ENCODE peak calls at places on chromosomes 5 and 9, in five cellular contexts. R is A549, C is upper lobe of right lung, L is nephron progenitor cell, M is mesothelial cell of epicardium. U is an unnamed sample.

GRCh38 chr5:173456751-173457171 is 128.5 kb upstream of the STC2 start:
- DNase-seq in R (no peak), C (no peak), L (no peak), M (no peak), U (no peak)

GRCh38 chr9:100322954-100323536 is 29.7 kb downstream of the TEX10 start:
- DNase-seq in R (peak), C (no peak), L (peak), M (no peak), U (peak)

GRCh38 chr9:134440636-134441226 is 114.5 kb downstream of the RXRA start:
- DNase-seq in R (no peak), C (no peak), L (no peak), M (no peak), U (no peak)

GRCh38 chr5:41115281-41115680 is 44.1 kb upstream of the MROH2B start:
- DNase-seq in R (no peak), C (no peak), L (no peak), M (no peak), U (no peak)

GRCh38 chr5:107893642-107894041 is 222.9 kb upstream of the EFNA5 start:
- DNase-seq in R (no peak), C (no peak), L (no peak), M (no peak), U (no peak)

GRCh38 chr9:99076483-99077171 is 28.3 kb upstream of the TGFBR1 start:
- DNase-seq in R (no peak), C (no peak), L (no peak), M (no peak), U (no peak)

GRCh38 chr5:83636141-83636540 is 84.5 kb downstream of the HAPLN1 start:
- DNase-seq in R (no peak), C (no peak), L (no peak), M (no peak), U (no peak)

GRCh38 chr5:55410840-55411239 is 103.1 kb downstream of the MTREX start:
- DNase-seq in R (no peak), C (no peak), L (no peak), M (no peak), U (no peak)

GRCh38 chr5:176501333-176501732 is 35.9 kb downstream of the RNF44 start:
- DNase-seq in R (no peak), C (no peak), L (no peak), M (no peak), U (no peak)

GRCh38 chr5:116288524-116288923 is 203.7 kb downstream of the COMMD10 start:
- DNase-seq in R (no peak), C (no peak), L (no peak), M (no peak), U (no peak)

GRCh38 chr9:69961834-69962233 is 81.8 kb upstream of the MAMDC2 start:
- DNase-seq in R (no peak), C (no peak), L (no peak), M (no peak), U (no peak)

GRCh38 chr5:142789206-142789605 is 19.0 kb downstream of the ARHGAP26 start:
- DNase-seq in R (no peak), C (no peak), L (no peak), M (no peak), U (no peak)

GRCh38 chr9:105309531-105309931 is 65.1 kb downstream of the SLC44A1 start:
- DNase-seq in R (no peak), C (no peak), L (no peak), M (no peak), U (no peak)

GRCh38 chr5:167853421-167853820 is 438.0 kb upstream of the WWC1 start:
- DNase-seq in R (no peak), C (no peak), L (no peak), M (no peak), U (no peak)

GRCh38 chr5:137186759-137187461 is 312.2 kb downstream of the SPOCK1 start:
- DNase-seq in R (no peak), C (no peak), L (no peak), M (no peak), U (no peak)

GRCh38 chr9:70466976-70467551 is 52.6 kb upstream of the KLF9 start:
- DNase-seq in R (no peak), C (no peak), L (no peak), M (no peak), U (no peak)

GRCh38 chr5:95771109-95771708 is 40.1 kb downstream of the RHOBTB3 start:
- DNase-seq in R (no peak), C (no peak), L (no peak), M (no peak), U (no peak)

GRCh38 chr9:129481824-129482511 is 138.9 kb downstream of the C9orf50 start:
- DNase-seq in R (no peak), C (no peak), L (no peak), M (no peak), U (no peak)

GRCh38 chr5:73748510-73749410 is 122.8 kb downstream of the ARHGEF28 start:
- DNase-seq in R (no peak), C (no peak), L (no peak), M (no peak), U (no peak)

GRCh38 chr9:108612510-108612909 is 243.3 kb downstream of the ACTL7B start:
- DNase-seq in R (no peak), C (no peak), L (no peak), M (no peak), U (no peak)

GRCh38 chr5:93611900-93612898 is 29.2 kb downstream of the NR2F1 start:
- DNase-seq in R (no peak), C (no peak), L (peak), M (peak), U (no peak)

GRCh38 chr5:93607367-93608258 is 24.6 kb downstream of the NR2F1 start:
- DNase-seq in R (peak), C (no peak), L (no peak), M (no peak), U (no peak)

GRCh38 chr5:93609756-93610155 is 26.7 kb downstream of the NR2F1 start:
- DNase-seq in R (no peak), C (no peak), L (no peak), M (no peak), U (no peak)

GRCh38 chr5:93611510-93611899 is 28.5 kb downstream of the NR2F1 start:
- DNase-seq in R (no peak), C (no peak), L (no peak), M (no peak), U (no peak)

GRCh38 chr5:93610581-93611167 is 27.7 kb downstream of the NR2F1 start:
- DNase-seq in R (no peak), C (no peak), L (no peak), M (no peak), U (no peak)
- TF ChIP-seq CTCF in R (no peak), C (no peak), L (no peak), M (no peak), U (no peak)

DNA sequence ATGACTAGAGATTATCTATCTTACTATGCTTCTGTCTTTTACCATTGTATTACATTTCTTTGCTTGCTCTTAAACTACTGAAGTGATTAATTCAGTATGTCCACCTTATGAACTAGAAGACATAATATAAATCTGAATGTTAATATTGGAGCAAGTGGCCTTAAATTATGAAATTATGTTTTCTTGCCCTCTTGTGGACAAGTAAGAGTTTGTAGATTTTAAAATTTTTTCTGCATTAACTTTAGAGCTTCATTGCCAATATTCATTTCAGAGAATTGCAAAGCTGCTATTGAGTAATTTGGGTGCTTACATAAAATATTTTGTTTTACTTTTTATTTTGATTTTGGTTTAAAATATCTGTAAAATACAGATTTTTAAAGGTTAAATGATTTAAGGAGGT is 55.3 kb downstream of the RANBP17 start:
- DNase-seq in R (no peak), C (no peak), L (no peak), M (no peak), U (no peak)
- TF ChIP-seq CTCF in R (peak), C (no peak), L (no peak), M (peak), U (peak)

GRCh38 chr5:89929173-89929572 is 480.4 kb downstream of the CETN3 start:
- DNase-seq in R (no peak), C (no peak), L (no peak), M (no peak), U (no peak)
- TF ChIP-seq CTCF in R (no peak), C (no peak), L (no peak), M (no peak), U (no peak)

GRCh38 chr5:169164481-169164925 is 136.4 kb downstream of the SLIT3 start:
- DNase-seq in R (peak), C (no peak), L (no peak), M (no peak), U (no peak)
- TF ChIP-seq CTCF in R (no peak), C (no peak), L (no peak), M (no peak), U (no peak)

DNA sequence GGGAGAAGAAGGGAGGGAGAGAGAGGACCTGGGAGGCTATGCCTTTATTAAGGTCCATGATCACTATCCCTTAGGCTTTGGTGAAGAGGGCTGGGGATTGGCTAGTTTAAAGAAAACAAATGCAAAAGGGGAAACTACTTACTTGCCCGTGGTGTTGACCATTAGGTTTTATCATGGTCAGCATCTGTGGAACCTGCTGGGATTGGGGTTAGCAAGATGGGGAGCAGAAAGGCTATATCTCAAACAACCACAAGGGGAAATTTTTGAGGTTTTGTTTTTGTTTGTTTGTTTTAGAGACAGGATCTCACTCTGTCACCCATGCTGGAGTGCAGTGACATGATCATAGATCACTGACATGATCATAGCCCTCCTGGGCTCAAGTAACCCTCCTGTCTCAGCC is 9.0 kb upstream of the RAD23B start:
- DNase-seq in R (no peak), C (no peak), L (no peak), M (no peak), U (no peak)
- TF ChIP-seq CTCF in R (no peak), C (no peak), L (no peak), M (peak), U (peak)

GRCh38 chr9:136926154-136926704 is 18.3 kb downstream of the FBXW5 start:
- DNase-seq in R (no peak), C (peak), L (no peak), M (no peak), U (no peak)
- TF ChIP-seq CTCF in R (peak), C (no peak), L (no peak), M (no peak), U (no peak)

U was measured in neural crest cell.